ENCODE peak calls at places on chromosomes 7 and 10, in ten cellular contexts. W is COR-L47; K is neural crest cell; O is activated CD4-positive, alpha-beta T cell treated with anti-CD3 and anti-CD28 coated beads, Interleukin-2, amount 50 U/mL, for 1 hour; V is endothelial cell; A is spleen; D is Calu3; U is M059J; R is mesothelial cell of epicardium; B is SK-MEL-5. H is an unnamed sample.

GRCh38 chr7:134212576-134213546 is 85.7 kb downstream of the LRGUK start:
- DNase-seq in W (no peak), K (no peak), R (no peak), V (peak; percentile 9), B (peak; percentile 100), D (no peak), A (no peak), O (no peak), U (peak; percentile 36), H (no peak)

GRCh38 chr7:145106001-145106400 is 270.1 kb upstream of the TPK1 start:
- DNase-seq in B (peak; percentile 69), D (no peak), O (no peak), W (peak; percentile 32), K (no peak), R (no peak), A (no peak), U (peak; percentile 4), V (no peak), H (no peak)

GRCh38 chr7:23117841-23118240 is 12.3 kb downstream of the KLHL7 start:
- DNase-seq in K (no peak), D (no peak), O (no peak), A (no peak), V (no peak), U (peak; percentile 25), W (no peak), R (no peak), B (no peak), H (peak; percentile 41)

GRCh38 chr7:44106311-44107065 is 2.3 kb downstream of the AEBP1 start:
- DNase-seq in R (no peak), V (no peak), B (no peak), O (no peak), K (no peak), A (peak; percentile 57), U (no peak), D (no peak), W (no peak), H (no peak)

GRCh38 chr10:79375321-79376077 is 28.2 kb downstream of the PPIF start:
- DNase-seq in V (no peak), K (no peak), A (no peak), R (no peak), D (no peak), W (no peak), O (no peak), B (no peak), U (peak; percentile 85), H (no peak)

GRCh38 chr10:123648595-123648994 is 17.6 kb upstream of the GPR26 start:
- DNase-seq in O (no peak), U (no peak), D (no peak), V (no peak), W (no peak), A (no peak), B (no peak), K (no peak), R (no peak), H (no peak)

GRCh38 chr10:4662576-4663161 is 163.3 kb upstream of the AKR1E2 start:
- DNase-seq in D (peak; percentile 67), U (peak; percentile 80), W (no peak), A (peak; percentile 36), K (no peak), O (no peak), V (no peak), B (peak; percentile 66), R (no peak), H (no peak)

GRCh38 chr10:125260260-125260659 is 99.9 kb upstream of the CTBP2 start:
- DNase-seq in B (no peak), A (no peak), O (no peak), D (no peak), V (no peak), W (no peak), K (no peak), R (no peak), U (no peak), H (no peak)

GRCh38 chr7:24978837-24979469 is 1.0 kb downstream of the OSBPL3 start:
- DNase-seq in R (no peak), U (no peak), K (peak; percentile 5), O (peak; percentile 10), V (peak; percentile 13), D (peak; percentile 44), A (peak; percentile 84), W (no peak), B (no peak), H (no peak)

GRCh38 chr7:129843365-129843898 is 109.3 kb downstream of the UBE2H start:
- DNase-seq in R (no peak), K (no peak), D (no peak), U (no peak), W (peak; percentile 89), O (no peak), A (no peak), V (no peak), B (no peak), H (no peak)

GRCh38 chr7:128833148-128833938 is 3.1 kb downstream of the FLNC start:
- DNase-seq in R (no peak), D (no peak), O (no peak), K (no peak), B (no peak), A (peak; percentile 66), V (no peak), U (peak; percentile 88), W (peak; percentile 45), H (no peak)

GRCh38 chr7:131897016-131897789 is 340.8 kb upstream of the PODXL start:
- DNase-seq in D (no peak), U (peak; percentile 92), R (no peak), O (no peak), A (no peak), K (no peak), W (peak; percentile 61), B (no peak), V (no peak), H (no peak)

H was measured in D341Med.